ENCODE peak calls at places on chromosomes 12 and 14, in eight cellular contexts. F is HL-60, K is tibial artery, R is hepatocyte, B is endodermal cell, E is OCI-LY7, N is right atrium auricular region, V is left ventricle myocardium inferior. S is an unnamed sample.

GRCh38 chr12:112175361-112176155 is 50.2 kb downstream of the TRAFD1 start:
- DNase-seq in B (no peak), R (no peak), N (no peak), E (no peak), K (no peak), V (no peak), F (no peak), S (no peak)

GRCh38 chr12:18700254-18700653 is 37.6 kb downstream of the PLCZ1 start:
- DNase-seq in R (peak), N (no peak), K (peak), B (no peak), V (no peak), F (no peak), E (no peak), S (no peak)

GRCh38 chr12:116039081-116039480 is 238.4 kb downstream of the MED13L start:
- DNase-seq in K (no peak), R (no peak), B (no peak), N (no peak), V (no peak), F (no peak), E (no peak), S (no peak)

GRCh38 chr12:34286934-34287333 is 264.6 kb downstream of the ALG10 start:
- DNase-seq in R (no peak), F (no peak), E (no peak), K (no peak), N (no peak), B (peak), V (no peak), S (no peak)

GRCh38 chr14:30763891-30764290 is 110.5 kb upstream of the COCH start:
- DNase-seq in N (no peak), V (no peak), F (no peak), K (no peak), R (no peak), E (no peak), B (no peak), S (no peak)

GRCh38 chr12:58563621-58564020 is 356.7 kb downstream of the LRIG3 start:
- DNase-seq in F (no peak), V (no peak), E (no peak), R (no peak), N (no peak), K (no peak), B (no peak), S (no peak)

GRCh38 chr12:112352921-112353320 is 29.3 kb downstream of the HECTD4 start:
- DNase-seq in E (no peak), R (no peak), V (no peak), B (no peak), F (no peak), N (no peak), K (no peak), S (no peak)

GRCh38 chr14:61460853-61461611 is 139.7 kb downstream of the PRKCH start:
- DNase-seq in B (no peak), V (no peak), K (no peak), F (no peak), E (no peak), N (no peak), R (no peak), S (no peak)

GRCh38 chr12:62919827-62920226 is 15.1 kb downstream of the PPM1H start:
- DNase-seq in F (no peak), V (no peak), N (no peak), E (no peak), R (no peak), B (no peak), K (no peak), S (no peak)

GRCh38 chr12:47377414-47378221 is 297.9 kb upstream of the AMIGO2 start:
- DNase-seq in E (no peak), N (peak), F (no peak), B (no peak), R (peak), V (peak), K (peak), S (no peak)

GRCh38 chr14:39492267-39492666 is 60.0 kb upstream of the FBXO33 start:
- DNase-seq in F (no peak), K (no peak), R (no peak), E (no peak), N (no peak), V (no peak), B (no peak), S (no peak)

GRCh38 chr12:70317781-70318180 is 48.3 kb upstream of the KCNMB4 start:
- DNase-seq in V (no peak), F (peak), B (no peak), E (peak), R (no peak), N (no peak), K (no peak), S (no peak)

GRCh38 chr14:77579065-77579464 is 37.4 kb downstream of the SPTLC2 start:
- DNase-seq in N (no peak), V (no peak), F (no peak), K (no peak), B (no peak), E (no peak), R (no peak), S (no peak)

GRCh38 chr14:95273041-95273978 is 46.4 kb downstream of the CLMN start:
- DNase-seq in E (no peak), F (no peak), K (no peak), N (no peak), R (peak), B (no peak), V (no peak), S (no peak)

GRCh38 chr14:32224731-32225377 is 21.8 kb upstream of the RNU6-8 start:
- DNase-seq in R (peak), V (no peak), E (no peak), N (no peak), B (peak), F (no peak), K (no peak), S (peak)
- TF ChIP-seq CTCF in R (peak), V (peak), E (no peak), N (peak), B (peak), F (no peak), K (peak), S (peak)

GRCh38 chr12:29516431-29516875 is 19.0 kb upstream of the OVCH1 start:
- DNase-seq in V (no peak), N (no peak), R (no peak), K (no peak), E (no peak), F (no peak), B (no peak), S (no peak)

GRCh38 chr12:29519585-29520182 is 22.2 kb upstream of the OVCH1 start:
- DNase-seq in V (no peak), E (peak), K (no peak), F (no peak), N (no peak), R (peak), B (peak), S (peak)

GRCh38 chr12:29521951-29522350 is 24.5 kb upstream of the OVCH1 start:
- DNase-seq in V (no peak), B (no peak), N (no peak), E (no peak), F (no peak), R (no peak), K (no peak), S (no peak)

GRCh38 chr12:29517265-29517664 is 19.8 kb upstream of the OVCH1 start:
- DNase-seq in N (no peak), R (peak), B (no peak), V (no peak), F (no peak), K (no peak), E (no peak), S (peak)

GRCh38 chr12:29518407-29518806 is 20.9 kb upstream of the OVCH1 start:
- DNase-seq in B (no peak), F (no peak), V (no peak), K (no peak), R (no peak), E (no peak), N (no peak), S (no peak)
- H3K4me3 ChIP-seq in B (no peak), F (no peak), V (no peak), K (no peak), R (no peak), E (no peak), N (no peak), S (no peak)

GRCh38 chr12:75944905-75945412 is 86.6 kb downstream of the PHLDA1 start:
- DNase-seq in B (no peak), K (no peak), F (no peak), N (no peak), E (no peak), V (no peak), R (no peak), S (no peak)

GRCh38 chr12:75947171-75947723 is 84.3 kb downstream of the PHLDA1 start:
- DNase-seq in R (no peak), K (no peak), E (no peak), V (no peak), B (no peak), F (no peak), N (no peak), S (no peak)

GRCh38 chr12:75945581-75945980 is 86.0 kb downstream of the PHLDA1 start:
- DNase-seq in V (no peak), F (no peak), R (no peak), E (no peak), K (no peak), B (no peak), N (no peak), S (no peak)

GRCh38 chr12:75944097-75944904 is 87.3 kb downstream of the PHLDA1 start:
- DNase-seq in E (peak), V (no peak), N (no peak), B (peak), K (no peak), F (peak), R (peak), S (no peak)

GRCh38 chr12:75943730-75944096 is 87.9 kb downstream of the PHLDA1 start:
- DNase-seq in R (no peak), F (no peak), K (no peak), N (no peak), E (no peak), V (no peak), B (no peak), S (no peak)
- H3K27ac ChIP-seq in R (peak), F (peak), K (peak), N (no peak), E (peak), V (peak), B (peak), S (no peak)

DNA sequence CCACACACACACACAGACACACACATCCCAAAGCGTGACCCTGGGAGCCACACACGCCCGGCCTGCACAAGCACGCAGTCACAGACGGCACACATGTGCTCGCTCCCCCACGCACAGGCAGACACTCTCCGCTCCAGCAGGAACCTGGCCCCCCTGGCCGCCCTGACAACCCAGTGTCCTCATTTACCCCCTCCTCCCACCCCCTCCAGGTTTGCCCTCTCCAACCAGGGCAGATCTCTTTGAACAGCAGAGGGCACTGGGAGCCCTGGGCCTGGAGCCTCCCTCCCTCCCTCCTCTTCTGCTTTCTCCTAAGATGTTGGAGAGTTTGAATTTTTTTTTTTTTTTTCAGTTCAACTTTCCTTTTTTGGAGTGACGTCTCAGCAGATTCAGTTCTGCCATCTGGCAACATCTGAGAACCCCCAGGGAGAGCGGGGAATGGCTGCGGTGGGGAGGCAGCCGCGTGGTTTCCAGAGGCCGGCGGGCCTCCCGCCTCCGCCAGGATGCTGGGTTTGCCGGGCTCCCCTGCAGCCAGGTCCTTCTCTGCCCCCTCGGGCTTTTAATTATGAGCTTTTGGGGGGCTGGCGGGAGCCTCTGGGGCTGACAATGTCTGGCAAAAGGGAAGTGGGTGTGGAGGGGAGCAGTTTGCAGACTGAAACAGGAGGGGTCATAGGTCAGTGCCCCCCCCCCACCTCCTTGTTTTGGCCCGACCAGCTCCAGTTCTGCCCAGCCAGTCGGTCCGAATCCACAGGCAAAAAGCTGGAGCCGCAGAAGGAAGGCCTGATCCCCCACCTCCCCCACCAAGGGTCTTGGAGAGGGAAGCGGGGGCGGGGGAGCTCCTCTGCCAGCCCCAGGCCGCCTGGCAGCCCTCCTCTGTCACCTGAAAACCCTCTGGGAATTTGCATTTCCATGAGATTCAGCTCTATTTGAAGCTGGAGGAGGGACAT is 1.3 kb upstream of the NCOR2 start:
- DNase-seq in V (peak), K (peak), F (peak), N (peak), R (peak), E (peak), B (peak), S (peak)
- TF ChIP-seq CTCF in V (peak), K (peak), F (no peak), N (no peak), R (peak), E (peak), B (peak), S (peak)

GRCh38 chr12:3075315-3075714 is 1.9 kb upstream of the TSPAN9 start:
- DNase-seq in N (no peak), B (no peak), R (no peak), V (no peak), E (no peak), K (no peak), F (no peak), S (no peak)

GRCh38 chr12:3076730-3077571 is at the start of gene TSPAN9:
- DNase-seq in F (peak), K (peak), N (peak), R (peak), V (peak), E (peak), B (peak), S (peak)

GRCh38 chr12:3071107-3071506 is 6.1 kb upstream of the TSPAN9 start:
- DNase-seq in N (no peak), B (no peak), V (no peak), F (no peak), E (no peak), R (peak), K (no peak), S (no peak)

GRCh38 chr12:3071710-3072109 is 5.5 kb upstream of the TSPAN9 start:
- DNase-seq in V (no peak), K (no peak), B (no peak), R (no peak), N (no peak), E (no peak), F (no peak), S (no peak)

DNA sequence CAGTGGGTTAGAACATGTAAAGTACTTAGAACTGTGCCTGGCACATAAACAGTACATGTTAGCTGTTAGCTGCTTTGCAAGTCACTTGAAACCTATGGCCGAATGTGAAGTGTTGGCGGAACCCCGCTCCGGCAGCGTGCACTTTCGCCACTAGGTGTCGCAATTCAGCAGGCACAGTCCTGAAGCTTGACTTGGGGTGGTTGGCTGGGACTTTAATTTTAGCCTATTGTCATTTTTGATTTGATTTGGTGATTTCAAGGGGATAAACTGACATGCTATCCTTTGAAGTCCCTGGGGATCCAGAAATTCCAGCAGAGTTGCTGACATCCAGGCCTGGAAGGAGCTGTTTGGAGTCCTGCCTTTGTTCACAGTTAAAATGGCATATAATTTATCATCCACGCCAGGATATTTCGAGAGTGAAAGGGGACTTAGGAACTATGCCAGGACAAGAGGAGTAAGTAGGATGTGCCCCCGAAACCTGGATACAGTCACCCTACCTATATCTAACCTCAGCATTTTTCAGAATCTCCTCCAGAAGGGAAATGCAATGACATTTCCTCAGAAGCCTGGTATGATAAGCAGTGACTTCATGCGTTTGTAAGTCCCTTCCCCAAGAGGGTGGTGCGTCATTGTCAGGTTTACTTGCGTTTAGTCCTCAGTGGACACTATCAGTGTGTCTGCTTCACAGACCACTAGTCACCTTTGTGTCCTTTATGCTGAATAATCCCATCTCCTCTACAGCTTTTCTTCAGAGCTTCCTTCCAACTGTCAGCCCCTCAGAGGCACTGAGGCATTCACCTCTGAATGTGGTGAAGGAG is 3.5 kb upstream of the TSPAN9 start:
- DNase-seq in F (peak), R (peak), V (peak), N (peak), B (peak), K (peak), E (peak), S (peak)
- H3K4me3 ChIP-seq in F (no peak), R (no peak), V (no peak), N (no peak), B (no peak), K (no peak), E (no peak), S (no peak)